ENCODE peak calls at places on chromosomes 6 and 20, in six cellular contexts. S, A, J, Y, G and E are unnamed samples. For H3K27me3, the result is how much of the 10 kb centered on the place peaks cover.

GRCh38 chr6:33633462-33634158 is 12.5 kb downstream of the ITPR3 start:
- DNase-seq in S (no peak), A (peak), Y (no peak), J (peak), G (no peak), E (peak)

GRCh38 chr6:43764767-43765166 is 5.2 kb upstream of the VEGFA start:
- DNase-seq in S (no peak), J (no peak), A (no peak), G (no peak), Y (no peak), E (no peak)

GRCh38 chr20:14148042-14148441 is 152.7 kb downstream of the MACROD2 start:
- DNase-seq in A (no peak), Y (no peak), G (no peak), J (peak), S (peak), E (no peak)

GRCh38 chr20:63416109-63416430 is 54.9 kb upstream of the CHRNA4 start:
- DNase-seq in G (no peak), A (no peak), S (no peak), Y (no peak), J (no peak), E (no peak)

GRCh38 chr6:139547082-139547776 is 172.8 kb upstream of the CITED2 start:
- DNase-seq in Y (no peak), A (no peak), S (no peak), J (peak), G (no peak), E (no peak)

GRCh38 chr20:6705106-6705766 is 62.2 kb upstream of the BMP2 start:
- DNase-seq in J (no peak), G (no peak), S (no peak), A (no peak), Y (no peak), E (no peak)

GRCh38 chr6:42050897-42051653 is 751 bp downstream of the TAF8 start:
- DNase-seq in A (no peak), Y (no peak), G (no peak), S (no peak), J (peak), E (no peak)

GRCh38 chr6:76867182-76867581 is 596.1 kb downstream of the HTR1B start:
- DNase-seq in J (no peak), S (no peak), Y (no peak), G (no peak), A (no peak), E (no peak)

GRCh38 chr6:145137425-145137824 is 597.9 kb downstream of the EPM2A start:
- DNase-seq in J (peak), Y (no peak), A (no peak), G (no peak), S (no peak), E (no peak)

GRCh38 chr6:144617231-144618199 is 332.4 kb downstream of the UTRN start:
- DNase-seq in J (no peak), A (no peak), Y (no peak), S (no peak), G (no peak), E (no peak)

GRCh38 chr20:21090738-21091120 is 15.4 kb downstream of the LINC00237 start:
- DNase-seq in A (no peak), J (no peak), G (no peak), S (no peak), Y (no peak), E (no peak)
- H3K27me3 ChIP-seq in A (half or more), J (under half), G (half or more), S (under half), Y (under half), E (under half)

GRCh38 chr6:11425876-11426275 is 111.7 kb upstream of the TMEM170B start:
- DNase-seq in G (no peak), S (no peak), Y (no peak), A (no peak), J (no peak), E (no peak)
- H3K27ac ChIP-seq in G (peak), S (no peak), Y (no peak), A (no peak), J (no peak), E (no peak)

GRCh38 chr6:127518212-127518709 is 874 bp downstream of the MTCL3 start:
- DNase-seq in G (no peak), J (no peak), S (no peak), Y (peak), A (no peak), E (no peak)

GRCh38 chr6:127517698-127518097 is 1.4 kb downstream of the MTCL3 start:
- DNase-seq in Y (no peak), G (no peak), A (no peak), J (no peak), S (no peak), E (no peak)

GRCh38 chr6:127515234-127515793 is 3.8 kb downstream of the MTCL3 start:
- DNase-seq in Y (peak), A (no peak), S (no peak), J (peak), G (no peak), E (no peak)

GRCh38 chr6:127515794-127516675 is 3.1 kb downstream of the MTCL3 start:
- DNase-seq in Y (peak), J (peak), A (peak), G (no peak), S (no peak), E (peak)

DNA sequence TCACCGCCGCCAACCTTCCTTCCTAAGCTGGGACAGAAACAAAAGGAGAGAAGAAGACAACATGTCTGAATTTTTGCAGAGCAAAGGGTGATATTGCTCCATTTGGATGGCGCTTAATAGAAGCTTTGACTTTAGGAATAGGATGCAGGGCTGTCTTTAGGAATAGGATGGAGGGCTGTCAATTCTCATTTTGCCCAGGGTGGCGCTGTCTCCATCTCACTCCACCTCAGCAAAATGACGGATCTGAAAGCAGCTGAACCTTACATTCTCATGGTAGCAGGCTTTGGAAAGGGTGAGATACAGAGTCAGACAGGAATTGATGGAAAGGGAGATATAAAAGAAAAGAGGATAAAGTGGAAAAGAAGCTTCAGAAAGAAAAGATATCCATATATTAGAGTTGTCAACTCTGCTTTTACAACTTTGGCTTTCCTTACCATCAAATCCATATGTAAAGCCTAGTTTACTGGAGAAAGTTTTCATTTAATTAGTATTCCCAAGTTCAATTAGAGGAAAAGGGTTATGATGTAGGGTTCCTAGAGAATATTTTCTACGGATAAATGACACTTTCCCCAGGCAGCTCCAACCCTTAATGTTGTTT is 2.4 kb downstream of the MTCL3 start:
- DNase-seq in J (peak), Y (peak), G (peak), A (no peak), S (no peak), E (no peak)
- H3K27me3 ChIP-seq in J (under half), Y (under half), G (under half), A (half or more), S (under half), E (under half)

GRCh38 chr6:117411474-117411873 is 14.3 kb downstream of the ROS1 start:
- DNase-seq in Y (no peak), A (no peak), S (no peak), G (no peak), J (no peak), E (no peak)

GRCh38 chr6:117409420-117409819 is 16.3 kb downstream of the ROS1 start:
- DNase-seq in S (no peak), A (no peak), Y (no peak), G (no peak), J (no peak), E (no peak)

GRCh38 chr6:117404548-117404947 is 21.2 kb downstream of the ROS1 start:
- DNase-seq in J (peak), Y (peak), G (no peak), A (no peak), S (no peak), E (no peak)

GRCh38 chr6:117414770-117415169 is 11.0 kb downstream of the ROS1 start:
- DNase-seq in S (no peak), J (peak), G (no peak), A (no peak), Y (no peak), E (no peak)

DNA sequence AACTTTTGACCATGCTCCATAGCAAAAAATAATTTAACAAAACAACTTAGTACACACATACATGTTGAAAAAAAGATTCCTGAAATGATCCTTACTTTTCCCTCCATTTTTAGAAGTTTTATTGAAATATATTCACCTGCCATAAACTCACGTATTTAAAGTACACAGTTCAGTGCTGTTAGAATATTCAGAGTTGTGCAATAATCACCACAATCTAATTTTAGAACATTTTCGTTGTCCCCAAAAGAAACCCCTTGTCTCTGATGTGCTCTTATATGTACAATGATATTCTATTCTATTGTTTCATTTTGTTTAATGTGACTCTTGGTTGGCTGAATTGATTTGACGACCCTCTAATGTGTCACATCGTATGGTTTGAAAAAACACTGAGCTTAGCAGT is 15.9 kb downstream of the ROS1 start:
- DNase-seq in G (no peak), Y (no peak), S (no peak), J (no peak), A (no peak), E (no peak)
- H3K27ac ChIP-seq in G (no peak), Y (no peak), S (no peak), J (no peak), A (no peak), E (no peak)

GRCh38 chr20:48335421-48336090 is 492.2 kb downstream of the PREX1 start:
- DNase-seq in Y (no peak), J (no peak), S (no peak), A (no peak), G (no peak), E (no peak)

GRCh38 chr20:48331518-48332286 is 496.1 kb downstream of the PREX1 start:
- DNase-seq in A (no peak), J (no peak), Y (no peak), G (peak), S (no peak), E (no peak)

GRCh38 chr20:48332555-48332954 is 495.2 kb downstream of the PREX1 start:
- DNase-seq in S (no peak), J (no peak), A (no peak), Y (no peak), G (peak), E (no peak)

GRCh38 chr20:48336647-48337046 is 491.2 kb downstream of the PREX1 start:
- DNase-seq in A (no peak), J (no peak), Y (no peak), S (no peak), G (no peak), E (no peak)

GRCh38 chr20:48333707-48334106 is 494.1 kb downstream of the PREX1 start:
- DNase-seq in Y (no peak), J (no peak), A (no peak), S (no peak), G (no peak), E (no peak)
- H3K27me3 ChIP-seq in Y (under half), J (under half), A (under half), S (under half), G (under half), E (under half)

DNA sequence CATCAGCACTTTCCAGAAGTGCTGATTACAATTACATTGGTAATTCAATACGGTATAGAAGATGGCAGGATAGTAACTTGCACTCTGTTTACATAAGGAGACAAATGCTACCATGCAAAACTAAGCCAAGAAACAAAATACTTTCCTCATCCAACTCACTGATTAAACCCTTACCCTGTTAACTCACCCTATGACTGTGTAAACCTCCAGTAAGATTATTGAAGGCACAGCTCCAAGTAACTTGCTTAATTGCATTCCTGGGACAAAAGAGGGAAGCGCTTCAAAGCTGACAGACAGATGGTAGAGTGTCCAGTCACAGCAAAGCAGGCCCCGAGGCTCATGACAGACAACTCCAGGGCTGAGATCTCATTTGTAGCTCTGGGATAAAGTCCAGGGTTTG is 6.9 kb upstream of the KIF16B start:
- DNase-seq in J (peak), Y (no peak), G (peak), S (no peak), A (no peak), E (no peak)
- H3K27ac ChIP-seq in J (peak), Y (no peak), G (no peak), S (peak), A (no peak), E (no peak)

DNA sequence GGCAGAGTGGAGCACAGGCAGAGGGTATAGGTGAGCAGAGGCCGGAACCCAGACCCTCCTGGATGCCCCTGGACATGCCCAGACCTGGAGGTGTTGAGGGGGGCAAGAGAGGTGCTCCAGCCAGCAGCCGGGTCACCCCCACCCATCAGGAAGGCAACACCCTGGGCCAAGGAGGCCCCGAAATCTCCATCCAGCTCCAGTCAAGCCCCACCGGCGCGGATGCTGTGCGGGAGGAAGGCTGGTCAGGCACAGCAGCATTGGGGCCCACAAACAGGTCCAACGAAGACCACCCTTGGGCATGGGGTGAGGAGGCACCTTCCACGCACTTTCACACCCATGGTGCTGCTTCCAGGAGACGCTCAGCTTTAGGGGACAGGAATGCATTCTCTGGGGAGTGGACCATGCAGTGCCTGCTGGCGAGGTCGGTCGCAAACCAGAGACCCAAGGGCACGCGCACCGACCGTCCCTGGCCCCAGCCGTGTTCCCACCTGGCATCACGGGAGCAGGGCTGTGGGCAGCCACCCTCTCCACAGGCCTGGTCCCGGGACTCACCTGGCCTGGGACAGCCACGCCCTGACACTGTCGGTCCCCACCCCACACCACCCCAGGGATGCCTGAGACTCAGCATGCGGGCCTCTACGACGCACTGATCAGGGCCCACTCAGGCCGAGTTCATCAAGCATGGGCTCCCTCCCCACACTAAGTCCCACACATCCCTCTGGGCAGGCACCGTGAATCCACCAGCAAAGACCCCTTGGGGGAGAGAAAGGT is 43.6 kb upstream of the ZBP1 start:
- DNase-seq in S (no peak), G (no peak), A (no peak), J (no peak), Y (no peak), E (no peak)
- H3K27me3 ChIP-seq in S (under half), G (under half), A (under half), J (under half), Y (under half), E (under half)

DNA sequence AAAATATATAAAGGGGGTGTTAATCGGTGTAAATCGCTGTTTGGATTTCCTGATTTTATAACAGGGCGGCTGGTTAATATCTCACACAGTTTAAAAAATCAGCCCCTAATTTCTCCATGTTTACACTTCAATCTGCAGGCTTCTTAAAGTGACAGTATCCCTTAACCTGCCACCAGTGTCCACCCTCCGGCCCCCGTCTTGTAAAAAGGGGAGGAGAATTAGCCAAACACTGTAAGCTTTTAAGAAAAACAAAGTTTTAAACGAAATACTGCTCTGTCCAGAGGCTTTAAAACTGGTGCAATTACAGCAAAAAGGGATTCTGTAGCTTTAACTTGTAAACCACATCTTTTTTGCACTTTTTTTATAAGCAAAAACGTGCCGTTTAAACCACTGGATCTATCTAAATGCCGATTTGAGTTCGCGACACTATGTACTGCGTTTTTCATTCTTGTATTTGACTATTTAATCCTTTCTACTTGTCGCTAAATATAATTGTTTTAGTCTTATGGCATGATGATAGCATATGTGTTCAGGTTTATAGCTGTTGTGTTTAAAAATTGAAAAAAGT is 4.2 kb downstream of the SOX4 start:
- DNase-seq in Y (no peak), A (no peak), S (no peak), J (peak), G (no peak), E (no peak)
- H3K27ac ChIP-seq in Y (no peak), A (peak), S (no peak), J (peak), G (no peak), E (no peak)